ENCODE peak calls at places on chromosomes 3 and 15, in eight cellular contexts. E is hippocampal formation, M is non-pigmented ciliary epithelial cell, O is EL, X is fibroblast of pulmonary artery, N is body of pancreas, P is GM20000, D is NCI-H524. H is an unnamed sample.

GRCh38 chr15:48537277-48538113 is 108.0 kb downstream of the FBN1 start:
- DNase-seq in E (no peak), M (no peak), O (peak), X (peak), N (no peak), P (no peak), D (no peak), H (no peak)

GRCh38 chr3:142315083-142315482 is 89.7 kb upstream of the GK5 start:
- DNase-seq in E (no peak), M (peak), O (peak), X (peak), N (no peak), P (no peak), D (no peak), H (no peak)

GRCh38 chr15:40241305-40242215 is 2.7 kb downstream of the PAK6 start:
- DNase-seq in E (no peak), M (no peak), O (no peak), X (no peak), N (no peak), P (peak), D (no peak), H (no peak)

GRCh38 chr15:82820128-82820527 is 10.7 kb downstream of the WHAMM start:
- DNase-seq in E (no peak), M (no peak), O (no peak), X (no peak), N (no peak), P (no peak), D (no peak), H (no peak)

GRCh38 chr3:30310251-30310954 is 296.0 kb upstream of the TGFBR2 start:
- DNase-seq in E (no peak), M (no peak), O (no peak), X (peak), N (no peak), P (no peak), D (no peak), H (no peak)

GRCh38 chr3:41986566-41986965 is 24.7 kb upstream of the ULK4 start:
- DNase-seq in E (no peak), M (no peak), O (no peak), X (no peak), N (no peak), P (no peak), D (no peak), H (no peak)

GRCh38 chr3:46399557-46399956 is 7.3 kb downstream of the CCR5AS start:
- DNase-seq in E (no peak), M (no peak), O (peak), X (peak), N (no peak), P (no peak), D (no peak), H (no peak)

GRCh38 chr3:45269952-45270351 is 43.9 kb upstream of the TMEM158 start:
- DNase-seq in E (no peak), M (no peak), O (no peak), X (no peak), N (no peak), P (no peak), D (no peak), H (no peak)

GRCh38 chr3:12884104-12884742 is 42.9 kb upstream of the RPL32 start:
- DNase-seq in E (peak), M (no peak), O (peak), X (no peak), N (no peak), P (no peak), D (peak), H (no peak)

GRCh38 chr15:76987896-76988860 is 6.7 kb upstream of the PSTPIP1 start:
- DNase-seq in E (no peak), M (no peak), O (no peak), X (no peak), N (peak), P (peak), D (no peak), H (peak)

GRCh38 chr3:184777566-184778356 is 34.2 kb upstream of the VPS8 start:
- DNase-seq in E (peak), M (peak), O (peak), X (peak), N (peak), P (peak), D (peak), H (peak)

GRCh38 chr3:87191175-87191574 is 35.9 kb upstream of the CHMP2B start:
- DNase-seq in E (no peak), M (no peak), O (no peak), X (no peak), N (no peak), P (no peak), D (peak), H (no peak)

GRCh38 chr3:87855211-87855610 is 203.6 kb downstream of the CGGBP1 start:
- DNase-seq in E (no peak), M (no peak), O (no peak), X (no peak), N (no peak), P (no peak), D (no peak), H (no peak)

GRCh38 chr3:49673131-49673714 is 928 bp upstream of the APEH start:
- DNase-seq in E (no peak), M (no peak), O (no peak), X (no peak), N (no peak), P (no peak), D (no peak), H (no peak)

H was measured in activated CD4-positive, CD25-positive, alpha-beta regulatory T cell.